ENCODE peak calls at places on chromosomes 2 and 18, in five cellular contexts. H is hepatocyte, M is GM06990, R is endodermal cell, Y is tibial nerve. L is an unnamed sample. For H3K36me3, the result is how much of the 10 kb centered on the place peaks cover.

GRCh38 chr2:11647834-11648600 is 22.0 kb downstream of the NTSR2 start:
- DNase-seq in H (peak), M (no peak), Y (no peak), R (peak), L (peak)

GRCh38 chr2:68336192-68336591 is 16.4 kb upstream of the CNRIP1 start:
- DNase-seq in H (no peak), Y (no peak), R (no peak), M (no peak), L (peak)

GRCh38 chr2:162840598-162841246 is 2.2 kb upstream of the KCNH7 start:
- DNase-seq in M (no peak), R (peak), Y (peak), H (peak), L (peak)

GRCh38 chr2:241161646-241162281 is 11.5 kb downstream of the PPP1R7 start:
- DNase-seq in H (peak), M (no peak), R (no peak), Y (peak), L (peak)

GRCh38 chr2:146228659-146229058 is 1616.2 kb upstream of the ACVR2A start:
- DNase-seq in Y (no peak), H (no peak), M (peak), R (no peak), L (no peak)

GRCh38 chr2:233836359-233836758 is 18.0 kb downstream of the HJURP start:
- DNase-seq in Y (no peak), R (peak), H (no peak), M (no peak), L (no peak)

GRCh38 chr2:168573128-168573903 is 117.2 kb downstream of the CERS6 start:
- DNase-seq in Y (peak), H (no peak), R (no peak), M (no peak), L (peak)

GRCh38 chr2:108533832-108534576 is at the start of gene LIMS1:
- DNase-seq in R (peak), Y (peak), H (peak), M (peak), L (peak)

GRCh38 chr2:69975136-69975852 is 13.9 kb upstream of the ASPRV1 start:
- DNase-seq in R (no peak), H (no peak), Y (no peak), M (no peak), L (no peak)

GRCh38 chr2:17476820-17477219 is 41.4 kb downstream of the RAD51AP2 start:
- DNase-seq in R (no peak), Y (no peak), H (no peak), M (no peak), L (no peak)

GRCh38 chr2:69490486-69490885 is 53.3 kb upstream of the NFU1 start:
- DNase-seq in M (no peak), R (no peak), Y (no peak), H (no peak), L (no peak)

GRCh38 chr2:197324801-197325200 is 14.2 kb upstream of the ANKRD44 start:
- DNase-seq in Y (no peak), M (no peak), H (no peak), R (no peak), L (no peak)

GRCh38 chr18:68177807-68178702 is 536.9 kb downstream of the TMX3 start:
- DNase-seq in R (no peak), Y (no peak), M (no peak), H (peak), L (peak)

GRCh38 chr2:219467736-219468075 is 31.0 kb upstream of the GMPPA start:
- DNase-seq in Y (no peak), R (no peak), M (no peak), H (no peak), L (no peak)

GRCh38 chr18:3966985-3967856 is 487.9 kb downstream of the DLGAP1 start:
- DNase-seq in Y (no peak), H (peak), M (no peak), R (peak), L (peak)

GRCh38 chr2:164802095-164802744 is 39.4 kb downstream of the COBLL1 start:
- DNase-seq in H (no peak), Y (no peak), M (no peak), R (no peak), L (no peak)

GRCh38 chr2:42787788-42788477 is 4.5 kb downstream of the HAAO start:
- DNase-seq in R (peak), Y (no peak), H (peak), M (no peak), L (no peak)

GRCh38 chr2:48148841-48149240 is 242.5 kb upstream of the FBXO11 start:
- DNase-seq in H (no peak), M (no peak), R (no peak), Y (no peak), L (no peak)

GRCh38 chr2:27888790-27889189 is 1.4 kb downstream of the RBKS start:
- DNase-seq in M (no peak), H (no peak), R (no peak), Y (no peak), L (no peak)

GRCh38 chr2:102764083-102764482 is 2.3 kb downstream of the TMEM182 start:
- DNase-seq in R (no peak), H (no peak), Y (no peak), M (no peak), L (peak)

GRCh38 chr18:55384551-55385275 is 203.3 kb downstream of the TCF4 start:
- DNase-seq in Y (no peak), H (no peak), M (no peak), R (peak), L (peak)

GRCh38 chr2:190182071-190182524 is 119.6 kb upstream of the MSTN start:
- DNase-seq in R (no peak), M (peak), H (no peak), Y (no peak), L (no peak)

GRCh38 chr2:62201307-62201706 is 5.4 kb downstream of the B3GNT2 start:
- DNase-seq in R (no peak), H (no peak), Y (no peak), M (no peak), L (no peak)

GRCh38 chr18:13137939-13138821 is 80.4 kb upstream of the LDLRAD4 start:
- DNase-seq in H (no peak), M (peak), R (no peak), Y (peak), L (no peak)

GRCh38 chr2:223538920-223539440 is 63.2 kb downstream of the SCG2 start:
- DNase-seq in H (peak), R (no peak), M (no peak), Y (no peak), L (no peak)

GRCh38 chr2:159126653-159127052 is 158.2 kb downstream of the TANC1 start:
- DNase-seq in M (no peak), Y (no peak), R (no peak), H (no peak), L (peak)

GRCh38 chr2:109457811-109458210 is 156.0 kb downstream of the SEPTIN10 start:
- DNase-seq in H (no peak), R (peak), Y (no peak), M (no peak), L (no peak)

GRCh38 chr2:33530614-33531344 is 54.3 kb downstream of the RASGRP3 start:
- DNase-seq in M (peak), Y (no peak), H (no peak), R (no peak), L (no peak)

GRCh38 chr2:7278984-7279383 is 361.8 kb downstream of the RNF144A start:
- DNase-seq in R (no peak), Y (no peak), H (no peak), M (no peak), L (no peak)

GRCh38 chr2:11738589-11739436 is 7.6 kb upstream of the LPIN1 start:
- DNase-seq in Y (peak), M (no peak), H (peak), R (peak), L (peak)

GRCh38 chr2:186477782-186478181 is 8.3 kb upstream of the ZC3H15 start:
- DNase-seq in M (no peak), Y (no peak), R (no peak), H (no peak), L (no peak)

GRCh38 chr2:163774862-163775261 is 39.1 kb upstream of the FIGN start:
- DNase-seq in H (peak), R (no peak), M (no peak), Y (no peak), L (peak)

GRCh38 chr2:159151198-159152118 is 135.0 kb downstream of the WDSUB1 start:
- DNase-seq in H (no peak), R (peak), M (no peak), Y (no peak), L (no peak)

GRCh38 chr18:77116201-77117080 is 16.1 kb downstream of the MBP start:
- DNase-seq in H (no peak), Y (no peak), R (peak), M (no peak), L (no peak)

GRCh38 chr18:77114070-77114563 is 18.5 kb downstream of the MBP start:
- DNase-seq in Y (no peak), R (no peak), M (no peak), H (no peak), L (no peak)

GRCh38 chr18:77115461-77115907 is 17.1 kb downstream of the MBP start:
- DNase-seq in M (no peak), R (peak), Y (no peak), H (no peak), L (no peak)

GRCh38 chr18:77113361-77114069 is 19.1 kb downstream of the MBP start:
- DNase-seq in M (no peak), Y (no peak), H (no peak), R (peak), L (no peak)

DNA sequence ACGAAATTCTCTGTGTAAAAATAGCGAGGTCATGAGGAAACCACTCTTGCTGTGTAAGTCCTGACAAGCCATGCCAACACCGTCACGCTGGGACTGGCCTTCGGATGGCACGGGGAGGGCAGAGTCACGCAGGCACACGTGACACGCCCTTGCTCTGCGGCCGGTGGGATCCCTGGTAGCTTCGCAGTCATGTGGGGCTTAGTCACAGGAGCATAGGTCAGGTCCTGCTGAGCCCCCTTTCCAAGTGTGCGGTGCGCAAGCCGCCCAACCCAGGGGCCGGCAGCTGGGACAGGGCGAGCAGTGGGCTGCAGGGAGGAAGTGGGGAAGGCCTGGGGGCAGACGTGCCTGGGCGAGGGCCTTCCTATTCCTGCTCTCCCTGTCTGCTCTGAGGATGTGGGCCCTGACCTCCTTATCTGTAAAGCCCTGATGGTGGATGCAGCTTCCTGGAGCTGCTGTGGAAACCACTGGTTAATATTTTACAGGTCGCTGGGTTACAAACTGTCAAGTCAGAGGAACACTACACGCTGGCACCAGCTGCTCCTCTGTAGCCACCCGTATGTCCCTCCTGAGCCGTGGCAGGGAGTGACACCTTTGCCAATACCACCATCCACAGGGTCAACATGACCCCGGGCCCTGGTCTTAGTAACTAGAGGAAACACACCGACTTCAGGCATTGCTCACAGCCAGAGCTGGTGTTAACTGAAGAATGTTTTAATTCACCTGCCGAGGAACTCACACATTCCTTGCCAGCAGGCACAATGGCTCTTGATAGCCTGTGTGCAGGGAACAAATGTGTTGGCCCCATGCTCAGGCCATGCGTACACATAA is 17.8 kb downstream of the MBP start:
- DNase-seq in R (peak), H (peak), M (no peak), Y (peak), L (peak)
- TF ChIP-seq CTCF in R (no peak), H (no peak), M (no peak), Y (no peak), L (no peak)

GRCh38 chr2:127490283-127490682 is 36.0 kb downstream of the IWS1 start:
- DNase-seq in M (no peak), R (no peak), H (no peak), Y (no peak), L (no peak)
- H3K36me3 ChIP-seq in M (under half), R (half or more), H (under half), Y (under half), L (half or more)

GRCh38 chr2:171723724-171724683 is 36.7 kb downstream of the DYNC1I2 start:
- DNase-seq in R (peak), H (no peak), M (no peak), Y (no peak), L (peak)
- TF ChIP-seq CTCF in R (peak), H (peak), M (no peak), Y (no peak), L (no peak)

GRCh38 chr18:45890606-45891005 is 65.1 kb downstream of the SIGLEC15 start:
- DNase-seq in R (no peak), Y (no peak), H (no peak), M (no peak), L (no peak)
- H3K36me3 ChIP-seq in R (under half), Y (under half), H (under half), M (under half), L (under half)

GRCh38 chr2:31354837-31355236 is 59.7 kb downstream of the XDH start:
- DNase-seq in Y (no peak), M (no peak), H (no peak), R (peak), L (no peak)
- TF ChIP-seq CTCF in Y (no peak), M (peak), H (peak), R (peak), L (peak)

GRCh38 chr18:74514860-74515495 is 18.8 kb downstream of the CNDP2 start:
- DNase-seq in R (no peak), M (no peak), Y (no peak), H (no peak), L (no peak)

GRCh38 chr18:74515620-74516231 is 18.6 kb upstream of the CNDP1 start:
- DNase-seq in R (no peak), Y (no peak), H (no peak), M (no peak), L (no peak)

GRCh38 chr18:74513149-74513882 is 17.2 kb downstream of the CNDP2 start:
- DNase-seq in H (no peak), R (no peak), M (no peak), Y (no peak), L (no peak)

GRCh38 chr18:74512321-74513053 is 16.3 kb downstream of the CNDP2 start:
- DNase-seq in M (no peak), H (no peak), Y (no peak), R (no peak), L (no peak)

GRCh38 chr18:74513883-74514205 is 17.7 kb downstream of the CNDP2 start:
- DNase-seq in Y (no peak), R (no peak), M (no peak), H (no peak), L (no peak)
- H3K36me3 ChIP-seq in Y (under half), R (half or more), M (half or more), H (under half), L (half or more)

GRCh38 chr18:31505161-31505560 is 7.2 kb downstream of the DSG2 start:
- DNase-seq in H (no peak), Y (no peak), M (no peak), R (no peak), L (no peak)

GRCh38 chr18:31508781-31509180 is 10.8 kb downstream of the DSG2 start:
- DNase-seq in M (no peak), R (no peak), Y (no peak), H (no peak), L (no peak)

GRCh38 chr18:31503011-31503410 is 5.0 kb downstream of the DSG2 start:
- DNase-seq in R (no peak), Y (no peak), H (no peak), M (no peak), L (no peak)

GRCh38 chr18:31504455-31505147 is 6.6 kb downstream of the DSG2 start:
- DNase-seq in H (no peak), Y (no peak), M (no peak), R (no peak), L (no peak)

GRCh38 chr18:31506024-31506742 is 8.2 kb downstream of the DSG2 start:
- DNase-seq in Y (no peak), H (no peak), R (no peak), M (no peak), L (peak)
- TF ChIP-seq CTCF in Y (no peak), H (peak), R (peak), M (no peak), L (peak)

DNA sequence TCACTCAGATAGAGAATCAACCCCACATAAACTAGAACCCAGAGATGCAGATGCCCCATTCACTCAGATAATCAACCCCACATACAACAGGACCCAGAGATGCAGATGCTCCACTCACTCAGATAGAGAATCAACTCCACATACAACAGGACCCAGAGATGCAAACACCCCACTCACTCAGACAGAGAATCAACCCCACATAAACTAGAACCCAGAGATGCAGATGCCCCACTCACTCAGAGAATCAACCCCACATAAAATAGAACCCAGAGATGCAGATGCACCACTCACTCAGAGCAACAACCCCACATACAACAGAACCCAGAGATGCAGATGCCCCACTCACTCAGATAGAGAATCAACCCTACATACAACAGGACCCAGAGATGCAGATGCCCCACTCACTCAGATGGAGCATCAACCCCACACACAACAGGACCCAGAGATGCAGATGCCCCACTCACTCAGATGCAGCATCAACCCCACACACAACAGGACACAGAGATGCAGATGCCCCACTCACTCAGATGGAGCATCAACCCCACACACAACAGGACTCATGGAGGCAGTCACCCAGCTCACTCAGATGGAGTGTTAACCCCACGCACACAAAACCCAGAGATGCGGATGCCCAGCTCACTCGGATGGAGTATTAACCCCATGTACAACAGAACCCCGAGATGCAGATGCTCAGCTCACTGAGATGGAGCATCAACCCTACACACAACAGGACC is 11.7 kb downstream of the TMEM18 start:
- DNase-seq in Y (no peak), H (no peak), M (no peak), R (peak), L (no peak)
- H3K36me3 ChIP-seq in Y (under half), H (under half), M (under half), R (half or more), L (under half)

GRCh38 chr2:120175000-120175581 is 48.1 kb downstream of the TMEM185B start:
- DNase-seq in Y (peak), M (no peak), R (no peak), H (peak), L (peak)
- TF ChIP-seq CTCF in Y (peak), M (peak), R (peak), H (peak), L (peak)

DNA sequence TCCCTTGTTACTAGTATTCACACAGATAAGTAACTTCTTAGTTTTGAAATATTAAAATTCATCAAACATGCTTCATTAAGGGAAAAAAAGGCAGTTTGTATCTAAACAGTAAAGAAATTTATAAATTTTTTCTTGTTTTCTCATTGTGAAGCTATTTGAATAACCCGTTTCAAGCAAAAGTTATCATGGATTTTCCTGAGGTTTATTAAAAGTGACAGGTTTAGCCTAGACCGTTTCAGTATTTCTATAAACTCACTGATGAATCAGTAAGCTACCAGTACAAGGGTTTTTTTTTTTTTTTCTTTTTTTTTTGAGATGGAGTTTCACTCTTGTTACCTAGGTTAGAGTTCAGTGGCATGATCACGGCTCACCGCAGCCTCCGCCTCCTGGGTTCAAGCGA is 20.0 kb downstream of the ZNF532 start:
- DNase-seq in Y (no peak), M (no peak), H (no peak), R (peak), L (no peak)
- H3K36me3 ChIP-seq in Y (under half), M (under half), H (under half), R (half or more), L (under half)

L was measured in brain microvascular endothelial cell.